ENCODE peak calls at places on chromosomes 3 and 15, in six cellular contexts. X, H, A, W, F and T are unnamed samples.

GRCh38 chr3:2303567-2303966 is 204.9 kb downstream of the CNTN4 start:
- DNase-seq in X (no peak), H (no peak), A (peak; percentile 3), W (no peak), F (peak; percentile 9), T (no peak)

GRCh38 chr3:147361671-147362420 is 44.5 kb downstream of the ZIC4 start:
- DNase-seq in X (peak; percentile 57), H (no peak), A (peak; percentile 41), W (peak; percentile 69), F (peak; percentile 14), T (peak; percentile 22)

GRCh38 chr3:71803248-71803647 is 18.3 kb upstream of the PROK2 start:
- DNase-seq in X (no peak), H (no peak), A (no peak), W (no peak), F (no peak), T (no peak)

GRCh38 chr15:85733415-85733814 is 61.3 kb downstream of the KLHL25 start:
- DNase-seq in X (no peak), H (no peak), A (no peak), W (no peak), F (no peak), T (no peak)

GRCh38 chr3:71728632-71729342 is 3.6 kb upstream of the EIF4E3 start:
- DNase-seq in X (no peak), H (no peak), A (peak; percentile 34), W (peak; percentile 65), F (no peak), T (no peak)

GRCh38 chr3:29384640-29385039 is 103.8 kb downstream of the RBMS3 start:
- DNase-seq in X (peak; percentile 38), H (peak; percentile 85), A (peak; percentile 83), W (no peak), F (no peak), T (peak; percentile 80)

GRCh38 chr3:151796105-151796705 is 17.7 kb upstream of the AADAC start:
- DNase-seq in X (no peak), H (no peak), A (peak; percentile 55), W (no peak), F (no peak), T (peak; percentile 40)

GRCh38 chr3:148075829-148076716 is 621.6 kb upstream of the AGTR1 start:
- DNase-seq in X (no peak), H (peak; percentile 52), A (peak; percentile 77), W (no peak), F (peak; percentile 31), T (peak; percentile 73)

GRCh38 chr3:135864060-135864459 is 101.5 kb upstream of the PPP2R3A start:
- DNase-seq in X (no peak), H (no peak), A (no peak), W (no peak), F (no peak), T (no peak)

GRCh38 chr3:196712514-196713413 is 587 bp downstream of the PIGX start:
- DNase-seq in X (peak; percentile 90), H (no peak), A (peak; percentile 88), W (peak; percentile 85), F (peak; percentile 77), T (peak; percentile 56)

GRCh38 chr15:34154725-34155204 is 52.9 kb downstream of the PGBD4 start:
- DNase-seq in X (no peak), H (no peak), A (peak; percentile 35), W (no peak), F (no peak), T (peak; percentile 67)

GRCh38 chr3:192917258-192917507 is 473 bp downstream of the MB21D2 start:
- DNase-seq in X (no peak), H (no peak), A (no peak), W (no peak), F (no peak), T (no peak)

GRCh38 chr15:48720646-48721045 is 75.1 kb upstream of the FBN1 start:
- DNase-seq in X (no peak), H (no peak), A (peak; percentile 84), W (no peak), F (no peak), T (peak; percentile 65)

GRCh38 chr15:100994597-100995446 is 75.7 kb downstream of the LRRK1 start:
- DNase-seq in X (no peak), H (no peak), A (no peak), W (no peak), F (no peak), T (no peak)

GRCh38 chr3:117483839-117484238 is 774.3 kb downstream of the TUSC7 start:
- DNase-seq in X (no peak), H (no peak), A (no peak), W (no peak), F (no peak), T (no peak)

GRCh38 chr3:114011059-114011797 is 45.1 kb downstream of the CCDC191 start:
- DNase-seq in X (no peak), H (no peak), A (no peak), W (no peak), F (no peak), T (no peak)

GRCh38 chr3:109114746-109115145 is 3.2 kb downstream of the MORC1 start:
- DNase-seq in X (no peak), H (no peak), A (no peak), W (no peak), F (no peak), T (no peak)

GRCh38 chr15:95558131-95558530 is 772.4 kb upstream of the NR2F2 start:
- DNase-seq in X (no peak), H (no peak), A (peak; percentile 21), W (no peak), F (no peak), T (peak; percentile 48)

GRCh38 chr15:101027273-101027901 is 108.2 kb downstream of the LRRK1 start:
- DNase-seq in X (no peak), H (no peak), A (no peak), W (no peak), F (no peak), T (no peak)

GRCh38 chr3:71680588-71680987 is 44.6 kb downstream of the EIF4E3 start:
- DNase-seq in X (no peak), H (no peak), A (peak; percentile 88), W (no peak), F (no peak), T (peak; percentile 79)

GRCh38 chr3:135018171-135018923 is 223.3 kb downstream of the EPHB1 start:
- DNase-seq in X (no peak), H (no peak), A (no peak), W (no peak), F (no peak), T (no peak)

GRCh38 chr15:32152574-32152973 is 122.3 kb downstream of the CHRNA7 start:
- DNase-seq in X (no peak), H (no peak), A (no peak), W (no peak), F (no peak), T (no peak)

GRCh38 chr3:58839187-58839586 is 172.6 kb upstream of the FAM3D start:
- DNase-seq in X (no peak), H (no peak), A (no peak), W (peak; percentile 6), F (no peak), T (no peak)

GRCh38 chr15:65254237-65254820 is 32.4 kb downstream of the PARP16 start:
- DNase-seq in X (peak; percentile 77), H (no peak), A (no peak), W (no peak), F (no peak), T (no peak)

GRCh38 chr3:123719785-123720531 is 135.1 kb upstream of the HACD2 start:
- DNase-seq in X (peak; percentile 88), H (no peak), A (no peak), W (no peak), F (no peak), T (no peak)

GRCh38 chr3:150248116-150248864 is 159.8 kb upstream of the TSC22D2 start:
- DNase-seq in X (peak; percentile 51), H (no peak), A (peak; percentile 53), W (no peak), F (no peak), T (peak; percentile 48)

GRCh38 chr15:70318594-70318993 is 220.9 kb upstream of the TLE3 start:
- DNase-seq in X (no peak), H (no peak), A (peak; percentile 52), W (no peak), F (no peak), T (peak; percentile 64)

DNA sequence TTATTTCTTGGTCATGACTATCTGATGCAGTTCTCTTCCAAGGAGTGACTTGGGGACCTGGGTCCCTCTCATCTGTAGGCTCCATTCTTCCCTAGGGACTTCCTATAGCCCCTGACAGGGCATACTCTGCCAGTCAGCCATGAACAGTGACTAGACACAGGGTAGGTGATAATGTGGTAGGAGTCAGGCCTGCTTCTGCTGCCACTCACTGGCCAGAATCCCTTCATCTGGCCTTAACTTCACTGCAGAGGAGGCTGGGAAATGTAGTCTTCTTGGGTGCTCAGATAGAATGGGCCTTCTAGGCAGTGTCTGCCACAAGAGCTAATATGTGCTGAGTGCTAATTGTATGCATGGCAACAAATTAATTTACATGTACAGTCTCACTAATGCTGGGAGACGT is 84.5 kb downstream of the CACNA2D3 start:
- DNase-seq in X (no peak), H (no peak), A (no peak), W (no peak), F (no peak), T (no peak)
- H3K4me3 ChIP-seq in X (no peak overlapping the region), H (no peak overlapping the region), A (no peak overlapping the region), W (no peak overlapping the region), F (no peak overlapping the region), T (no peak overlapping the region)

GRCh38 chr15:92811514-92811913 is 88.6 kb upstream of the CHD2 start:
- DNase-seq in X (no peak), H (no peak), A (no peak), W (no peak), F (no peak), T (no peak)
- H3K4me3 ChIP-seq in X (no peak overlapping the region), H (peak overlapping the region; percentile 4), A (no peak overlapping the region), W (peak overlapping the region; percentile 39), F (no peak overlapping the region), T (no peak overlapping the region)

DNA sequence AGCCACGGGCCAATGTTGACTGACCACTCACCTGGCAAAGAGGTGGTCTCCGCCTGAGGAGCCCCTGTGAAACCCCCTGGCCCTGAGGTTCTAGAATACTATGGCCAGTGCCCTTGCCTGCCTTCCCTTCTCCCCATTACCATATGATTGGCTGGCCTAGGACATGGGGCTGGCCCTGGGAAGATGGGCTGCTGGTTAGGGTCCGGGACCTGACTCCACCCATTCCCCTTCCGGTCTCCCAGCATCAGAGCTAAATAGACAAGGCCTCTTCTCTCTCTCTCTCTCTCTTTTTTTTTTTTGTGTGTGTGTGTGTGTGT is 3.8 kb downstream of the CSK start:
- DNase-seq in X (peak; percentile 59), H (no peak), A (no peak), W (no peak), F (no peak), T (no peak)
- H3K4me3 ChIP-seq in X (no peak overlapping the region), H (no peak overlapping the region), A (no peak overlapping the region), W (no peak overlapping the region), F (no peak overlapping the region), T (no peak overlapping the region)

DNA sequence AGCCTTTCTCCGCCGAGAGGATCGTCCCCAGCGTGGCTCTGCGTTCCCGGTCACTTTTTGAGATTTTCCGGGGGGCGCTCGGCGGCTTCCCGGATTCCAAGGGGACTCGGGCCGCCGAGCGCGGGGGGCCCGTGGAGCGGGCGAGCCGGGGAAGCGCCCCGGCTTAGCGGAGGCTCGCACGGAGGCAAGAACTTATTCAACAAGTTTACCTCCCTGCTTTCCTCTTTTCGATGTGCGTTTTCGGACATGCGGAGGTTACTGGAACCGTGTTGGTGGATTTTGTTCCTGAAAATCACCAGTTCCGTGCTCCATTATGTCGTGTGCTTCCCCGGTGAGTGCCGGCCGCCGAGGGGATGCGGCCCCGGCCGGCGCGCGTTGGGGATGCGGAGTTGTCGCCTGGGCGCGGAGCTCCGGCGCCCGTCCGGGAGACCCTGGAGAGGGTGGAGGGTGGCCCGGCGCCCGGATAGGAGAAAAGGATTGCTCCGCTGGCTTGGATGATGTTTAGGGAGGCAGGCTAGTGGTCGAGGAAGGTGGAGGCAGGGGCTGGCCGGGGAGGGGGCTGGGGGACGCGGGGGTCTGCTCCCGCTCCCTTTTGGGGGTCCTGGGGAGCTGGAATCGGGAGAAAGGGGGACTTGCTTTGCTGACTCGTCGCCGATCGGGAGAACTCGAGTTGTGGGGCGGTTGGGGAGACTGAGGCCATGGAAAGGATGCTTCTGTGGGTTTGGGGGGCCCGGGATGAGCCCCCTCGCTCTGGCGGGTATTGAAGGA is 855 bp downstream of the PTPRG start:
- DNase-seq in X (peak; percentile 74), H (no peak), A (peak; percentile 62), W (no peak), F (peak; percentile 15), T (no peak)
- H3K4me3 ChIP-seq in X (peak overlapping the region; percentile 81), H (peak overlapping the region; percentile 83), A (peak overlapping the region; percentile 89), W (no peak overlapping the region), F (peak overlapping the region; percentile 71), T (peak overlapping the region; percentile 89)